ENCODE peak calls at places on chromosomes 16 and 17, in nine cellular contexts. Z is tibial artery; U is H9; X is PC-3; Q is naive thymus-derived CD4-positive, alpha-beta T cell; H is heart right ventricle; G is caudate nucleus; N is ovary; M is substantia nigra. C is an unnamed sample.

GRCh38 chr17:79821331-79822095 is 17.7 kb downstream of the CBX4 start:
- DNase-seq in N (no peak), Z (no peak), X (no peak), G (no peak), H (no peak), M (no peak), U (no peak), Q (no peak), C (no peak)

GRCh38 chr16:73143681-73144370 is 95.9 kb upstream of the ZFHX3 start:
- DNase-seq in U (no peak), H (no peak), Q (no peak), X (no peak), Z (no peak), N (no peak), G (no peak), M (no peak), C (peak; percentile 59)

GRCh38 chr16:11634307-11634706 is 33.9 kb upstream of the SNN start:
- DNase-seq in X (no peak), Z (no peak), N (no peak), G (no peak), M (no peak), U (no peak), H (no peak), Q (no peak), C (no peak)

GRCh38 chr17:78592991-78593329 is 15.8 kb upstream of the DNAH17 start:
- DNase-seq in U (no peak), Q (no peak), H (no peak), X (no peak), Z (no peak), M (no peak), G (no peak), N (no peak), C (no peak)

GRCh38 chr17:42541041-42541833 is 5.2 kb downstream of the NAGLU start:
- DNase-seq in H (no peak), Q (no peak), U (no peak), Z (no peak), N (no peak), X (peak; percentile 57), G (no peak), M (no peak), C (no peak)

GRCh38 chr16:74807052-74807646 is 32.5 kb upstream of the FA2H start:
- DNase-seq in N (no peak), Z (no peak), Q (no peak), U (no peak), X (no peak), G (no peak), H (no peak), M (no peak), C (no peak)

GRCh38 chr16:11196286-11196828 is 59.6 kb downstream of the SOCS1 start:
- DNase-seq in N (no peak), Q (no peak), M (no peak), X (no peak), Z (no peak), H (no peak), G (no peak), U (no peak), C (no peak)

GRCh38 chr16:48128769-48129168 is 27.0 kb downstream of the ABCC12 start:
- DNase-seq in X (no peak), G (no peak), U (no peak), Q (no peak), N (no peak), Z (no peak), H (no peak), M (no peak), C (no peak)

GRCh38 chr16:82881517-82881916 is 254.7 kb downstream of the CDH13 start:
- DNase-seq in N (no peak), H (no peak), Q (no peak), X (no peak), U (no peak), Z (no peak), M (no peak), G (no peak), C (no peak)

GRCh38 chr17:73283841-73284282 is 22.2 kb upstream of the CPSF4L start:
- DNase-seq in Z (peak; percentile 80), H (no peak), X (no peak), Q (no peak), M (no peak), N (peak; percentile 91), U (peak; percentile 95), G (no peak), C (no peak)

GRCh38 chr17:40303009-40303657 is 5.8 kb upstream of the RARA start:
- DNase-seq in Q (peak; percentile 52), M (no peak), G (no peak), U (no peak), X (peak; percentile 65), Z (peak; percentile 65), H (peak; percentile 71), N (no peak), C (peak; percentile 85)
- H3K27ac ChIP-seq in Q (no peak overlapping the region), M (no peak overlapping the region), G (no peak overlapping the region), U (no peak overlapping the region), X (no peak overlapping the region), Z (no peak overlapping the region), H (no peak overlapping the region), N (no peak overlapping the region), C (no peak overlapping the region)

DNA sequence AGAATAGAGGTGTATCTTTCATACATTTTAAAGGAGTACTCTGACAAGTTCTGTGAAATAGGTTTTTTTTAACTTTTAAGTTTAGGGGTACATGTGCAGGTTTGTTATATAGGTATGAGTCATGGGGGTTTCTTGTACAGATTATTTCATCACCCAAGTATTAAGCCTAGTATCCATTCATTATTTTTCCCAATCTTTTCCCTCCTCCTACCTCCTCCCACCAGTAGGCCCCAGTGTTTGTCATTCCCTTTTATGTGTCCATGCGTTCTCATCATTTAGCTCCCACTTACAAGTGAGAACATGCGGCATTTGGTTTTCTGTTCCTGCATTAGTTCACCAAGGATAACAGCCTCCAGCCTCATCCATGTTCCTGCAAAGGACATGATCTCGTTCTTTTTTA is 175.5 kb downstream of the CYB561 start:
- DNase-seq in H (no peak), U (no peak), X (no peak), Z (no peak), N (no peak), Q (no peak), G (no peak), M (no peak), C (no peak)
- H3K27ac ChIP-seq in H (no peak overlapping the region), U (no peak overlapping the region), X (no peak overlapping the region), Z (no peak overlapping the region), N (no peak overlapping the region), Q (no peak overlapping the region), G (no peak overlapping the region), M (no peak overlapping the region), C (no peak overlapping the region)

GRCh38 chr16:56673916-56674315 is 4.3 kb downstream of the MT1H start:
- DNase-seq in H (no peak), G (no peak), Z (no peak), X (no peak), N (no peak), Q (no peak), U (peak; percentile 67), M (no peak), C (peak; percentile 18)

GRCh38 chr16:56679813-56680212 is 2.5 kb upstream of the MT1X start:
- DNase-seq in N (no peak), M (no peak), Q (no peak), G (no peak), X (peak; percentile 70), U (no peak), Z (no peak), H (peak; percentile 16), C (no peak)

GRCh38 chr16:56675685-56676210 is 6.1 kb downstream of the MT1H start:
- DNase-seq in N (no peak), G (no peak), H (no peak), U (peak; percentile 86), M (no peak), Q (peak; percentile 66), Z (no peak), X (no peak), C (no peak)

GRCh38 chr16:56679078-56679730 is 3.1 kb upstream of the MT1X start:
- DNase-seq in Z (no peak), X (no peak), N (no peak), H (no peak), Q (no peak), U (no peak), M (no peak), G (no peak), C (no peak)

DNA sequence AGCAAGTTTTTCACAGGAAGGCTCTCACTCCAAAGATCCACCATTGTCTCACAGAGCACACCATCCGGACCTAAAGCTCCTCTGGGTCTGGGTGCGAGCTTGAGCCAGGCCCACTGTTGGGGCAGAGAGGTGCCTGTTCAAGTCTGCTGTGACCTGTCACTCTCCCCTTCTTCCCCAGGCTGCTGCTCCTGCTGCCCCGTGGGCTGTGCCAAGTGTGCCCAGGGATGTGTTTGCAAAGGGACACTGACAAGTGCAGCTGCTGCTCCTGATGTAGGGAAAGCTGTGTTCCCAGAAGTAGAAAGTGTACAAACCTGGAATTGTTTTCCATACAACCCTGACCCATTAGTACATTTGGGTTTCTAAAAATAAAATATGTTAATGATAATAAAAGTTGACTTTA is 4.8 kb upstream of the MT1X start:
- DNase-seq in M (no peak), Z (no peak), H (no peak), U (no peak), X (no peak), Q (no peak), N (no peak), G (no peak), C (no peak)
- H3K27ac ChIP-seq in M (no peak overlapping the region), Z (no peak overlapping the region), H (no peak overlapping the region), U (no peak overlapping the region), X (no peak overlapping the region), Q (no peak overlapping the region), N (no peak overlapping the region), G (no peak overlapping the region), C (no peak overlapping the region)

GRCh38 chr17:1203111-1203966 is 23.6 kb upstream of the ABR start:
- DNase-seq in M (no peak), U (peak; percentile 92), N (peak; percentile 73), G (no peak), Z (peak; percentile 70), H (peak; percentile 67), X (peak; percentile 56), Q (peak; percentile 59), C (peak; percentile 56)
- H3K27ac ChIP-seq in M (no peak overlapping the region), U (no peak overlapping the region), N (peak overlapping the region; percentile 32), G (no peak overlapping the region), Z (peak overlapping the region; percentile 68), H (peak overlapping the region; percentile 64), X (no peak overlapping the region), Q (no peak overlapping the region), C (peak overlapping the region; percentile 22)

GRCh38 chr16:13254998-13255614 is 353.7 kb downstream of the SHISA9 start:
- DNase-seq in Q (no peak), Z (no peak), U (no peak), G (no peak), M (no peak), X (no peak), H (no peak), N (no peak), C (no peak)
- H3K27ac ChIP-seq in Q (no peak overlapping the region), Z (no peak overlapping the region), U (no peak overlapping the region), G (no peak overlapping the region), M (no peak overlapping the region), X (no peak overlapping the region), H (no peak overlapping the region), N (no peak overlapping the region), C (no peak overlapping the region)

C was measured in endothelial cell of umbilical vein.